ENCODE peak calls at places on chromosomes 1 and 21, in four cellular contexts. E is CD8-positive, alpha-beta memory T cell; K is ureter; Q is prostate gland. B is an unnamed sample.

GRCh38 chr1:91650764-91651163 is 150.1 kb downstream of the CDC7 start:
- DNase-seq in K (peak), Q (no peak), E (no peak), B (no peak)

GRCh38 chr1:165954940-165955339 is 127.5 kb downstream of the UCK2 start:
- DNase-seq in E (no peak), K (no peak), Q (no peak), B (no peak)

GRCh38 chr1:194705123-194705522 is 1518.7 kb upstream of the B3GALT2 start:
- DNase-seq in K (no peak), Q (no peak), E (no peak), B (no peak)

GRCh38 chr1:230905733-230906132 is 37.4 kb upstream of the C1orf198 start:
- DNase-seq in K (no peak), E (no peak), Q (no peak), B (no peak)

GRCh38 chr1:119829636-119830035 is 18.4 kb upstream of the REG4 start:
- DNase-seq in E (no peak), K (no peak), Q (no peak), B (no peak)

GRCh38 chr1:206478746-206479145 is 8.5 kb downstream of the IKBKE start:
- DNase-seq in E (no peak), Q (no peak), K (no peak), B (no peak)

GRCh38 chr1:5490640-5491039 is 501.6 kb downstream of the NPHP4 start:
- DNase-seq in E (no peak), K (no peak), Q (peak), B (no peak)

GRCh38 chr21:40531421-40531820 is 315.5 kb downstream of the DSCAM start:
- DNase-seq in Q (no peak), K (no peak), E (no peak), B (no peak)

GRCh38 chr1:209650454-209650853 is 1.8 kb downstream of the LAMB3 start:
- DNase-seq in E (no peak), K (no peak), Q (no peak), B (no peak)

GRCh38 chr1:90358448-90358847 is 358.7 kb downstream of the BARHL2 start:
- DNase-seq in E (no peak), Q (no peak), K (no peak), B (no peak)

GRCh38 chr1:221303623-221304022 is 424.4 kb downstream of the HLX start:
- DNase-seq in E (no peak), Q (no peak), K (no peak), B (no peak)

GRCh38 chr1:14681182-14681581 is 82.7 kb downstream of the KAZN start:
- DNase-seq in K (no peak), E (no peak), Q (no peak), B (no peak)

GRCh38 chr1:200311256-200311655 is 98.6 kb downstream of the ZNF281 start:
- DNase-seq in K (no peak), E (no peak), Q (no peak), B (no peak)

GRCh38 chr1:76843821-76844448 is 23.3 kb upstream of the ST6GALNAC5 start:
- DNase-seq in K (no peak), E (no peak), Q (no peak), B (no peak)

GRCh38 chr1:210916548-210916947 is 217.4 kb downstream of the KCNH1 start:
- DNase-seq in K (no peak), E (no peak), Q (no peak), B (no peak)

B was measured in iPS DF 19.7.